ENCODE peak calls at places on chromosome 11, in four cellular contexts. D, J, M and E are unnamed samples.
A peak's percentile ranks its signal among the peaks of the same experiment; 100 is the strongest.

GRCh38 chr11:8913961-8914660 is 3.1 kb downstream of the AKIP1 start:
- DNase-seq in J (peak; percentile 34), M (peak; percentile 67), D (no peak), E (peak; percentile 71)

GRCh38 chr11:71940561-71941219 is 11.8 kb downstream of the RNF121 start:
- DNase-seq in J (no peak), D (no peak), M (no peak), E (no peak)

GRCh38 chr11:104279587-104279986 is 115.6 kb upstream of the PDGFD start:
- DNase-seq in D (no peak), J (no peak), M (no peak), E (no peak)

GRCh38 chr11:44606472-44606871 is 41.0 kb downstream of the CD82 start:
- DNase-seq in D (no peak), J (no peak), M (no peak), E (no peak)

GRCh38 chr11:76316726-76317125 is 64.2 kb downstream of the THAP12 start:
- DNase-seq in D (no peak), M (no peak), J (no peak), E (no peak)

GRCh38 chr11:110367571-110367970 is 62.2 kb upstream of the FDX1 start:
- DNase-seq in D (no peak), J (no peak), M (no peak), E (peak; percentile 37)

GRCh38 chr11:31940396-31941037 is 129.4 kb upstream of the PAX6 start:
- DNase-seq in M (no peak), D (no peak), J (no peak), E (peak; percentile 62)

GRCh38 chr11:102268083-102268984 is 49.0 kb upstream of the BIRC3 start:
- DNase-seq in J (peak; percentile 74), M (peak; percentile 88), D (peak; percentile 83), E (peak; percentile 58)

GRCh38 chr11:122647728-122648127 is 7.8 kb upstream of the UBASH3B start:
- DNase-seq in J (no peak), M (no peak), D (no peak), E (no peak)

GRCh38 chr11:608751-609354 is 6.9 kb downstream of the IRF7 start:
- DNase-seq in D (no peak), M (no peak), J (no peak), E (no peak)

GRCh38 chr11:44804449-44805151 is 77.8 kb downstream of the TSPAN18 start:
- DNase-seq in D (no peak), J (peak; percentile 45), M (no peak), E (no peak)

GRCh38 chr11:122172352-122173073 is 56.5 kb upstream of the BLID start:
- DNase-seq in J (no peak), M (no peak), D (no peak), E (no peak)

GRCh38 chr11:123362941-123363340 is 67.1 kb upstream of the GRAMD1B start:
- DNase-seq in D (no peak), M (no peak), J (no peak), E (no peak)

GRCh38 chr11:6637871-6638270 is 17.7 kb downstream of the DCHS1 start:
- DNase-seq in D (no peak), M (no peak), J (peak; percentile 66), E (peak; percentile 28)

GRCh38 chr11:17609536-17610401 is 62.7 kb downstream of the OTOG start:
- DNase-seq in J (no peak), M (no peak), D (no peak), E (no peak)

GRCh38 chr11:117191680-117192400 is 7.3 kb upstream of the TAGLN start:
- DNase-seq in J (no peak), M (no peak), D (no peak), E (no peak)

GRCh38 chr11:76233936-76234703 is 27.8 kb upstream of the WNT11 start:
- DNase-seq in M (peak; percentile 58), J (peak; percentile 70), D (no peak), E (peak; percentile 15)

GRCh38 chr11:1041936-1042608 is 5.6 kb upstream of the MUC6 start:
- DNase-seq in M (no peak), D (no peak), J (no peak), E (no peak)

GRCh38 chr11:33721291-33721840 is 14.9 kb downstream of the CD59 start:
- DNase-seq in J (no peak), M (no peak), D (no peak), E (peak; percentile 42)

GRCh38 chr11:131486100-131486499 is 115.7 kb downstream of the NTM start:
- DNase-seq in D (no peak), M (no peak), J (no peak), E (no peak)

GRCh38 chr11:78110830-78111229 is 28.6 kb downstream of the ALG8 start:
- DNase-seq in M (no peak), D (no peak), J (no peak), E (no peak)

GRCh38 chr11:18067372-18067771 is 21.3 kb upstream of the TPH1 start:
- DNase-seq in J (no peak), M (no peak), D (no peak), E (no peak)

GRCh38 chr11:23063261-23063660 is 203.0 kb upstream of the CCDC179 start:
- DNase-seq in J (no peak), M (no peak), D (no peak), E (no peak)